ENCODE peak calls at places on chromosomes 16 and 17, in seven cellular contexts. E is AG09309, N is left ventricle myocardium inferior, T is T-cell, S is Peyer's patch, R is non-pigmented ciliary epithelial cell, A is MV-4-11. I is an unnamed sample.

GRCh38 chr17:29505826-29506225 is 61.0 kb downstream of the ABHD15 start:
- DNase-seq in S (no peak), E (no peak), N (no peak), R (no peak), T (no peak), A (peak), I (no peak)

GRCh38 chr16:21088646-21089538 is 61.8 kb downstream of the DNAH3 start:
- DNase-seq in R (no peak), N (no peak), S (no peak), E (no peak), T (no peak), A (no peak), I (no peak)

GRCh38 chr16:50863673-50864144 is 121.8 kb downstream of the CYLD start:
- DNase-seq in R (no peak), N (no peak), A (no peak), E (no peak), T (no peak), S (no peak), I (no peak)

GRCh38 chr16:73713817-73714495 is 582.7 kb upstream of the PSMD7 start:
- DNase-seq in N (no peak), T (no peak), S (no peak), E (peak), R (no peak), A (no peak), I (no peak)

GRCh38 chr16:53849994-53850393 is 146.0 kb downstream of the FTO start:
- DNase-seq in T (no peak), E (no peak), A (no peak), R (no peak), N (no peak), S (no peak), I (no peak)

GRCh38 chr16:28623172-28623711 is 13.4 kb upstream of the SULT1A1 start:
- DNase-seq in T (peak), N (peak), E (no peak), S (peak), R (no peak), A (no peak), I (peak)

GRCh38 chr16:85879975-85880831 is 18.8 kb upstream of the IRF8 start:
- DNase-seq in S (no peak), R (no peak), T (no peak), A (peak), N (no peak), E (no peak), I (no peak)

GRCh38 chr17:56658648-56659047 is 65.1 kb downstream of the NOG start:
- DNase-seq in N (no peak), A (no peak), T (no peak), S (no peak), E (no peak), R (no peak), I (no peak)

I was measured in left colon.